ENCODE peak calls at places on chromosome 10, in four cellular contexts. One of them, this sample, is unnamed.

GRCh38 chr10:16049775-16050174 is 189.5 kb upstream of the MINDY3 start:
- DNase-seq in K562: no peak
- DNase-seq in GM12878: no peak
- DNase-seq in HepG2: no peak
- DNase-seq in this sample: no peak

GRCh38 chr10:89695307-89695706 is 6.1 kb upstream of the KIF20B start:
- DNase-seq in HepG2: no peak
- DNase-seq in K562: no peak
- DNase-seq in GM12878: no peak
- DNase-seq in this sample: no peak

GRCh38 chr10:116548301-116548700 is 2.6 kb downstream of the PNLIP start:
- DNase-seq in HepG2: no peak
- DNase-seq in K562: no peak
- DNase-seq in GM12878: no peak
- DNase-seq in this sample: no peak

GRCh38 chr10:117374506-117375359 is 507 bp downstream of the PDZD8 start:
- DNase-seq in GM12878: no peak
- DNase-seq in K562: peak
- DNase-seq in HepG2: no peak
- DNase-seq in this sample: peak

GRCh38 chr10:13699216-13699615 is 112.5 kb downstream of the PRPF18 start:
- DNase-seq in HepG2: no peak
- DNase-seq in GM12878: no peak
- DNase-seq in K562: no peak
- DNase-seq in this sample: no peak

GRCh38 chr10:99921948-99922347 is 87.8 kb downstream of the DNMBP start:
- DNase-seq in GM12878: no peak
- DNase-seq in K562: no peak
- DNase-seq in HepG2: no peak
- DNase-seq in this sample: no peak

GRCh38 chr10:77195101-77195500 is 442.5 kb downstream of the KCNMA1 start:
- DNase-seq in GM12878: no peak
- DNase-seq in K562: no peak
- DNase-seq in HepG2: no peak
- DNase-seq in this sample: no peak

GRCh38 chr10:43193496-43194080 is 55.3 kb downstream of the CSGALNACT2 start:
- DNase-seq in GM12878: no peak
- DNase-seq in HepG2: no peak
- DNase-seq in K562: no peak
- DNase-seq in this sample: no peak

GRCh38 chr10:71439670-71440425 is 43.1 kb downstream of the CDH23 start:
- DNase-seq in K562: no peak
- DNase-seq in GM12878: no peak
- DNase-seq in HepG2: no peak
- DNase-seq in this sample: no peak

GRCh38 chr10:124263726-124264125 is 155.0 kb downstream of the OAT start:
- DNase-seq in HepG2: no peak
- DNase-seq in K562: no peak
- DNase-seq in GM12878: no peak
- DNase-seq in this sample: no peak

GRCh38 chr10:11026761-11027160 is 9.1 kb downstream of the CELF2 start:
- DNase-seq in GM12878: no peak
- DNase-seq in HepG2: no peak
- DNase-seq in K562: no peak
- DNase-seq in this sample: no peak

GRCh38 chr10:77609781-77610272 is 27.8 kb downstream of the KCNMA1 start:
- DNase-seq in K562: no peak
- DNase-seq in HepG2: no peak
- DNase-seq in GM12878: peak
- DNase-seq in this sample: no peak

GRCh38 chr10:53700227-53700626 is 927.6 kb upstream of the MBL2 start:
- DNase-seq in GM12878: no peak
- DNase-seq in K562: no peak
- DNase-seq in HepG2: no peak
- DNase-seq in this sample: no peak

GRCh38 chr10:124419635-124420034 is 912 bp upstream of the OAT start:
- DNase-seq in HepG2: no peak
- DNase-seq in K562: no peak
- DNase-seq in GM12878: no peak
- DNase-seq in this sample: no peak

GRCh38 chr10:88292185-88292514 is 291.0 kb downstream of the RNLS start:
- DNase-seq in GM12878: no peak
- DNase-seq in K562: no peak
- DNase-seq in HepG2: no peak
- DNase-seq in this sample: no peak

GRCh38 chr10:12077580-12078180 is 8.9 kb downstream of the DHTKD1 start:
- DNase-seq in K562: no peak
- DNase-seq in HepG2: no peak
- DNase-seq in GM12878: peak
- DNase-seq in this sample: no peak

GRCh38 chr10:78510566-78511323 is 477.1 kb downstream of the RPS24 start:
- DNase-seq in K562: no peak
- DNase-seq in GM12878: no peak
- DNase-seq in HepG2: no peak
- DNase-seq in this sample: no peak

GRCh38 chr10:133174689-133175263 is 14.8 kb downstream of the KNDC1 start:
- DNase-seq in HepG2: no peak
- DNase-seq in K562: no peak
- DNase-seq in GM12878: no peak
- DNase-seq in this sample: no peak

GRCh38 chr10:119178371-119179119 is at the start of gene PRDX3:
- DNase-seq in K562: peak
- DNase-seq in HepG2: peak
- DNase-seq in GM12878: peak
- DNase-seq in this sample: peak

GRCh38 chr10:32957341-32958084 is 517 bp downstream of the ITGB1 start:
- DNase-seq in HepG2: no peak
- DNase-seq in GM12878: no peak
- DNase-seq in K562: peak
- DNase-seq in this sample: peak

GRCh38 chr10:21475393-21475792 is 50.1 kb downstream of the SKIDA1 start:
- DNase-seq in HepG2: peak
- DNase-seq in K562: no peak
- DNase-seq in GM12878: no peak
- DNase-seq in this sample: no peak

GRCh38 chr10:6300784-6301180 is 98.0 kb downstream of the PFKFB3 start:
- DNase-seq in K562: no peak
- DNase-seq in HepG2: no peak
- DNase-seq in GM12878: no peak
- DNase-seq in this sample: no peak

GRCh38 chr10:10222288-10222945 is 795.3 kb upstream of the CELF2 start:
- DNase-seq in HepG2: no peak
- DNase-seq in GM12878: no peak
- DNase-seq in K562: no peak
- DNase-seq in this sample: no peak

GRCh38 chr10:93075369-93076221 is 1.9 kb downstream of the CYP26A1 start:
- DNase-seq in HepG2: no peak
- DNase-seq in K562: no peak
- DNase-seq in GM12878: no peak
- DNase-seq in this sample: no peak

GRCh38 chr10:86749835-86750234 is 6.6 kb upstream of the BMPR1A start:
- DNase-seq in K562: no peak
- DNase-seq in GM12878: no peak
- DNase-seq in HepG2: no peak
- DNase-seq in this sample: no peak

GRCh38 chr10:65194131-65194530 is 1672.9 kb downstream of the REEP3 start:
- DNase-seq in HepG2: no peak
- DNase-seq in GM12878: no peak
- DNase-seq in K562: no peak
- DNase-seq in this sample: no peak

GRCh38 chr10:126372359-126372758 is 15.9 kb downstream of the ADAM12 start:
- DNase-seq in K562: no peak
- DNase-seq in GM12878: no peak
- DNase-seq in HepG2: no peak
- DNase-seq in this sample: no peak

GRCh38 chr10:99435986-99436633 is 5.7 kb upstream of the GOT1 start:
- DNase-seq in HepG2: peak
- DNase-seq in GM12878: no peak
- DNase-seq in K562: peak
- DNase-seq in this sample: no peak

GRCh38 chr10:792792-793100 is 103.3 kb upstream of the DIP2C start:
- DNase-seq in HepG2: no peak
- DNase-seq in GM12878: no peak
- DNase-seq in K562: no peak
- DNase-seq in this sample: no peak

GRCh38 chr10:5589963-5590511 is 65.3 kb downstream of the CALML3 start:
- DNase-seq in GM12878: no peak
- DNase-seq in HepG2: no peak
- DNase-seq in K562: peak
- DNase-seq in this sample: no peak

GRCh38 chr10:10677479-10677878 is 340.2 kb upstream of the CELF2 start:
- DNase-seq in K562: no peak
- DNase-seq in HepG2: no peak
- DNase-seq in GM12878: peak
- DNase-seq in this sample: peak

GRCh38 chr10:12716042-12716441 is 285.5 kb downstream of the CCDC3 start:
- DNase-seq in GM12878: no peak
- DNase-seq in K562: no peak
- DNase-seq in HepG2: no peak
- DNase-seq in this sample: no peak

GRCh38 chr10:88478256-88478655 is 104.9 kb downstream of the RNLS start:
- DNase-seq in GM12878: no peak
- DNase-seq in HepG2: no peak
- DNase-seq in K562: no peak
- DNase-seq in this sample: no peak

DNA sequence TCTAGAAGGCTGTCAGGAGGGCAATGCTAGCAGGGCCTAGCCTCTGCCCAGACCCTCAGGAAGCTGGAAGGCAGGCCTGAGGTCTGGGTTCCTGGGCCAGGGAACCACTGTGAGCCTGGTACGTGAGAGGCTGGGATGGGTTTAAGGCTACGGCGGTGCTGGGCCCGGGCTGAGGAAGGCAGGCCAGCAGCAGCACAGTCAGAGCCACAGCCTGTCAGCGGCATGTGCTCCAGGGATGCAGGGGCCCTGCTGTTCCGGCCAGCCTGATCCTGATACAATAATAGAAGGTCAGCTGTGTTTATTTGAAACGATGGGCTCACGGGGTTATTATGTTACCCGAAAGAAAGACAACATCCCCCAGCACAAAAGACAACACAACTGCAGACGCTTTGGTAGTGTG is 94.9 kb downstream of the COL13A1 start:
- DNase-seq in K562: no peak
- DNase-seq in GM12878: no peak
- DNase-seq in HepG2: no peak
- DNase-seq in this sample: no peak
- TF ChIP-seq FOXM1 in K562: no peak
- TF ChIP-seq FOXM1 in GM12878: no peak
- TF ChIP-seq FOXM1 in HepG2: no peak
- TF ChIP-seq FOXM1 in this sample: no peak

GRCh38 chr10:101258179-101258885 is 29.1 kb upstream of the LBX1 start:
- DNase-seq in HepG2: no peak
- DNase-seq in GM12878: no peak
- DNase-seq in K562: peak
- DNase-seq in this sample: peak

GRCh38 chr10:101262147-101262546 is 32.9 kb upstream of the LBX1 start:
- DNase-seq in HepG2: no peak
- DNase-seq in K562: no peak
- DNase-seq in GM12878: no peak
- DNase-seq in this sample: no peak

GRCh38 chr10:101260764-101261341 is 31.6 kb upstream of the LBX1 start:
- DNase-seq in K562: peak
- DNase-seq in HepG2: no peak
- DNase-seq in GM12878: no peak
- DNase-seq in this sample: peak

GRCh38 chr10:101263146-101263837 is 34.0 kb upstream of the LBX1 start:
- DNase-seq in GM12878: no peak
- DNase-seq in HepG2: no peak
- DNase-seq in K562: no peak
- DNase-seq in this sample: no peak

DNA sequence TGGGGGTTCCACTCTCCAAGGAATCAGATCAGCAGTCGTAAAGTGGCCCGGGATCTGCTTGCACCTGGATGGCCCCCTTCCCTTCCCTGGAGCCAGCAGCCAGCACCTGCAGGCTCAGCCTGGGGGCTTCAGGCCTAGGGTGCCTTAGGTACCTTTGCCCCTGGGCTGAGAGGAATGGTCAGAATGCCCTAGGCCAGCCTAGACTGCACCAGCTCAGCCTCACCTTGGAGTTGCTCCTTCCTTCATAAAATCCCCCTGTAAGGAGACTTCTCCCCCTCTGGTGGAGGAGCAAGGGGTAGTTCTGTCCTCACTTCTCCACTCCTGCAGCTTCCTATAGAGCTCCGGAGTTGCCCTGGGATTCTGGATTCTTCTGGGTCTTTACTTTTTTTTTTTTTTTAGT is 32.4 kb upstream of the LBX1 start:
- DNase-seq in HepG2: no peak
- DNase-seq in K562: no peak
- DNase-seq in GM12878: no peak
- DNase-seq in this sample: no peak
- TF ChIP-seq SP1 in HepG2: no peak
- TF ChIP-seq SP1 in K562: no peak
- TF ChIP-seq SP1 in GM12878: no peak
- TF ChIP-seq SP1 in this sample: no peak

GRCh38 chr10:20276127-20276979 is 460.1 kb downstream of the PLXDC2 start:
- DNase-seq in HepG2: peak
- DNase-seq in GM12878: no peak
- DNase-seq in K562: no peak
- DNase-seq in this sample: no peak
- TF ChIP-seq FOXM1 in HepG2: no peak
- TF ChIP-seq FOXM1 in GM12878: no peak
- TF ChIP-seq FOXM1 in K562: no peak
- TF ChIP-seq FOXM1 in this sample: no peak

GRCh38 chr10:121753726-121754476 is 155.7 kb upstream of the FGFR2 start:
- DNase-seq in HepG2: no peak
- DNase-seq in GM12878: peak
- DNase-seq in K562: peak
- DNase-seq in this sample: peak

GRCh38 chr10:121751191-121751760 is 153.0 kb upstream of the FGFR2 start:
- DNase-seq in GM12878: no peak
- DNase-seq in HepG2: no peak
- DNase-seq in K562: no peak
- DNase-seq in this sample: no peak

GRCh38 chr10:121754667-121755066 is 156.4 kb upstream of the FGFR2 start:
- DNase-seq in HepG2: no peak
- DNase-seq in GM12878: no peak
- DNase-seq in K562: no peak
- DNase-seq in this sample: no peak
- TF ChIP-seq SP1 in HepG2: no peak
- TF ChIP-seq SP1 in GM12878: no peak
- TF ChIP-seq SP1 in K562: no peak
- TF ChIP-seq SP1 in this sample: no peak

GRCh38 chr10:104734408-104734807 is 93.3 kb downstream of the SORCS3 start:
- DNase-seq in HepG2: no peak
- DNase-seq in GM12878: no peak
- DNase-seq in K562: no peak
- DNase-seq in this sample: no peak
- TF ChIP-seq FOXM1 in HepG2: no peak
- TF ChIP-seq FOXM1 in GM12878: no peak
- TF ChIP-seq FOXM1 in K562: no peak
- TF ChIP-seq FOXM1 in this sample: no peak